ENCODE peak calls at places on chromosomes 4 and X, in eight cellular contexts. One of them, this sample, is unnamed.

GRCh38 chr4:54941994-54942552 is 183.3 kb downstream of the KDR start:
- DNase-seq in left ventricle myocardium inferior: peak; percentile 18
- DNase-seq in AG09309: no peak
- DNase-seq in AG09319: no peak
- DNase-seq in Peyer's patch: peak; percentile 47
- DNase-seq in lower lobe of right lung: no peak
- DNase-seq in AG10803: peak; percentile 32
- DNase-seq in bronchial epithelial cell: no peak
- DNase-seq in this sample: peak; percentile 22

GRCh38 chr4:95077864-95078263 is 320.1 kb downstream of the BMPR1B start:
- DNase-seq in left ventricle myocardium inferior: no peak
- DNase-seq in AG09309: no peak
- DNase-seq in AG09319: no peak
- DNase-seq in Peyer's patch: no peak
- DNase-seq in lower lobe of right lung: no peak
- DNase-seq in AG10803: peak; percentile 7
- DNase-seq in bronchial epithelial cell: peak; percentile 77
- DNase-seq in this sample: no peak

GRCh38 chr4:52376107-52376704 is 282.9 kb downstream of the USP46 start:
- DNase-seq in left ventricle myocardium inferior: no peak
- DNase-seq in AG09309: peak; percentile 39
- DNase-seq in AG09319: peak; percentile 67
- DNase-seq in Peyer's patch: no peak
- DNase-seq in lower lobe of right lung: no peak
- DNase-seq in AG10803: peak; percentile 72
- DNase-seq in bronchial epithelial cell: peak; percentile 34
- DNase-seq in this sample: peak; percentile 69

GRCh38 chrX:46704767-46705386 is 54.0 kb downstream of the SLC9A7 start:
- DNase-seq in left ventricle myocardium inferior: no peak
- DNase-seq in AG09309: no peak
- DNase-seq in AG09319: no peak
- DNase-seq in Peyer's patch: no peak
- DNase-seq in lower lobe of right lung: no peak
- DNase-seq in AG10803: peak; percentile 26
- DNase-seq in bronchial epithelial cell: peak; percentile 64
- DNase-seq in this sample: peak; percentile 24

GRCh38 chr4:37666625-37667071 is 19.5 kb downstream of the RELL1 start:
- DNase-seq in left ventricle myocardium inferior: no peak
- DNase-seq in AG09309: peak; percentile 43
- DNase-seq in AG09319: no peak
- DNase-seq in Peyer's patch: peak; percentile 86
- DNase-seq in lower lobe of right lung: no peak
- DNase-seq in AG10803: peak; percentile 78
- DNase-seq in bronchial epithelial cell: peak; percentile 98
- DNase-seq in this sample: peak; percentile 84

GRCh38 chrX:94045724-94046123 is 371.7 kb downstream of the FAM133A start:
- DNase-seq in left ventricle myocardium inferior: no peak
- DNase-seq in AG09309: no peak
- DNase-seq in AG09319: no peak
- DNase-seq in Peyer's patch: no peak
- DNase-seq in lower lobe of right lung: no peak
- DNase-seq in AG10803: no peak
- DNase-seq in bronchial epithelial cell: no peak
- DNase-seq in this sample: no peak

GRCh38 chrX:18701621-18702361 is 5.7 kb upstream of the PPEF1 start:
- DNase-seq in left ventricle myocardium inferior: peak; percentile 17
- DNase-seq in AG09309: no peak
- DNase-seq in AG09319: no peak
- DNase-seq in Peyer's patch: peak; percentile 49
- DNase-seq in lower lobe of right lung: peak; percentile 59
- DNase-seq in AG10803: no peak
- DNase-seq in bronchial epithelial cell: peak; percentile 48
- DNase-seq in this sample: peak; percentile 13

GRCh38 chr4:144787365-144788263 is 141.7 kb downstream of the HHIP start:
- DNase-seq in left ventricle myocardium inferior: no peak
- DNase-seq in AG09309: peak; percentile 11
- DNase-seq in AG09319: peak; percentile 2
- DNase-seq in Peyer's patch: no peak
- DNase-seq in lower lobe of right lung: no peak
- DNase-seq in AG10803: peak; percentile 37
- DNase-seq in bronchial epithelial cell: peak; percentile 54
- DNase-seq in this sample: peak; percentile 68

GRCh38 chr4:24924309-24924781 is 11.5 kb upstream of the CCDC149 start:
- DNase-seq in left ventricle myocardium inferior: no peak
- DNase-seq in AG09309: peak; percentile 98
- DNase-seq in AG09319: peak; percentile 92
- DNase-seq in Peyer's patch: no peak
- DNase-seq in lower lobe of right lung: no peak
- DNase-seq in AG10803: peak; percentile 100
- DNase-seq in bronchial epithelial cell: peak; percentile 42
- DNase-seq in this sample: peak; percentile 95

GRCh38 chr4:26458104-26458503 is 32.2 kb downstream of the CCKAR start:
- DNase-seq in left ventricle myocardium inferior: no peak
- DNase-seq in AG09309: peak; percentile 17
- DNase-seq in AG09319: no peak
- DNase-seq in Peyer's patch: no peak
- DNase-seq in lower lobe of right lung: no peak
- DNase-seq in AG10803: no peak
- DNase-seq in bronchial epithelial cell: no peak
- DNase-seq in this sample: no peak

GRCh38 chr4:5874811-5875465 is 17.9 kb downstream of the CRMP1 start:
- DNase-seq in left ventricle myocardium inferior: no peak
- DNase-seq in AG09309: no peak
- DNase-seq in AG09319: no peak
- DNase-seq in Peyer's patch: no peak
- DNase-seq in lower lobe of right lung: no peak
- DNase-seq in AG10803: peak; percentile 52
- DNase-seq in bronchial epithelial cell: peak; percentile 7
- DNase-seq in this sample: peak; percentile 11

GRCh38 chr4:128410037-128410436 is 122.4 kb upstream of the PGRMC2 start:
- DNase-seq in left ventricle myocardium inferior: no peak
- DNase-seq in AG09309: no peak
- DNase-seq in AG09319: no peak
- DNase-seq in Peyer's patch: no peak
- DNase-seq in lower lobe of right lung: no peak
- DNase-seq in AG10803: no peak
- DNase-seq in bronchial epithelial cell: no peak
- DNase-seq in this sample: no peak
- TF ChIP-seq CTCF in left ventricle myocardium inferior: no peak
- TF ChIP-seq CTCF in AG09309: no peak
- TF ChIP-seq CTCF in AG09319: no peak
- TF ChIP-seq CTCF in Peyer's patch: no peak
- TF ChIP-seq CTCF in lower lobe of right lung: no peak
- TF ChIP-seq CTCF in AG10803: no peak
- TF ChIP-seq CTCF in bronchial epithelial cell: no peak
- TF ChIP-seq CTCF in this sample: no peak

GRCh38 chr4:4859799-4860380 is 425 bp downstream of the MSX1 start:
- DNase-seq in left ventricle myocardium inferior: no peak
- DNase-seq in AG09309: no peak
- DNase-seq in AG09319: no peak
- DNase-seq in Peyer's patch: no peak
- DNase-seq in lower lobe of right lung: no peak
- DNase-seq in AG10803: no peak
- DNase-seq in bronchial epithelial cell: no peak
- DNase-seq in this sample: no peak

GRCh38 chr4:4860381-4860802 is 927 bp downstream of the MSX1 start:
- DNase-seq in left ventricle myocardium inferior: no peak
- DNase-seq in AG09309: no peak
- DNase-seq in AG09319: no peak
- DNase-seq in Peyer's patch: no peak
- DNase-seq in lower lobe of right lung: no peak
- DNase-seq in AG10803: no peak
- DNase-seq in bronchial epithelial cell: no peak
- DNase-seq in this sample: no peak

GRCh38 chr4:4861592-4862551 is 2.4 kb downstream of the MSX1 start:
- DNase-seq in left ventricle myocardium inferior: no peak
- DNase-seq in AG09309: no peak
- DNase-seq in AG09319: no peak
- DNase-seq in Peyer's patch: no peak
- DNase-seq in lower lobe of right lung: no peak
- DNase-seq in AG10803: no peak
- DNase-seq in bronchial epithelial cell: no peak
- DNase-seq in this sample: no peak

GRCh38 chr4:4859010-4859798 is at the start of gene MSX1:
- DNase-seq in left ventricle myocardium inferior: peak; percentile 87
- DNase-seq in AG09309: peak; percentile 41
- DNase-seq in AG09319: peak; percentile 77
- DNase-seq in Peyer's patch: peak; percentile 79
- DNase-seq in lower lobe of right lung: peak; percentile 87
- DNase-seq in AG10803: peak; percentile 88
- DNase-seq in bronchial epithelial cell: peak; percentile 10
- DNase-seq in this sample: peak; percentile 62

GRCh38 chr4:4860803-4861591 is 1.5 kb downstream of the MSX1 start:
- DNase-seq in left ventricle myocardium inferior: peak; percentile 31
- DNase-seq in AG09309: no peak
- DNase-seq in AG09319: no peak
- DNase-seq in Peyer's patch: no peak
- DNase-seq in lower lobe of right lung: no peak
- DNase-seq in AG10803: peak; percentile 54
- DNase-seq in bronchial epithelial cell: no peak
- DNase-seq in this sample: peak; percentile 17
- TF ChIP-seq CTCF in left ventricle myocardium inferior: no peak
- TF ChIP-seq CTCF in AG09309: peak; percentile 13
- TF ChIP-seq CTCF in AG09319: peak; percentile 8
- TF ChIP-seq CTCF in Peyer's patch: no peak
- TF ChIP-seq CTCF in lower lobe of right lung: no peak
- TF ChIP-seq CTCF in AG10803: peak; percentile 22
- TF ChIP-seq CTCF in bronchial epithelial cell: no peak
- TF ChIP-seq CTCF in this sample: no peak

DNA sequence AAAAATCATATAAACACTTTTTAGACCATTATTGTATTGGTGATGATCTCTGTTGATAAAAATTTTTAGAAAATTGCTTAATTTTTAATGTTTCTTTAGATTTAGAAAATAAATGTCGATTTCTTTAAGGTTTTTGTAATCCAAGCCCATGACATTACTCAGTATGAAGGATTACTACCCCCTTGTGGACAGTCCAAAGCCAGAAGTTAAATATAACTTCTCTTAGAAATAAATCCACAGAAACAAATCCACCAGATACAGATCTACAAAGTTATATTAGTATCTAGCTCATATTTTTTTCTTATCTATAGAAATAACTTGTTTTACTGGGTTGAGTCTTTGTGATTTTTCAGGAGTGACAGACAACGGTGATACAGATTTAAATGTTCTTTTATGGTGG is 18.9 kb downstream of the TIFA start:
- DNase-seq in left ventricle myocardium inferior: no peak
- DNase-seq in AG09309: no peak
- DNase-seq in AG09319: no peak
- DNase-seq in Peyer's patch: no peak
- DNase-seq in lower lobe of right lung: no peak
- DNase-seq in AG10803: peak; percentile 33
- DNase-seq in bronchial epithelial cell: no peak
- DNase-seq in this sample: peak; percentile 65
- TF ChIP-seq CTCF in left ventricle myocardium inferior: peak; percentile 61
- TF ChIP-seq CTCF in AG09309: peak; percentile 45
- TF ChIP-seq CTCF in AG09319: peak; percentile 44
- TF ChIP-seq CTCF in Peyer's patch: peak; percentile 42
- TF ChIP-seq CTCF in lower lobe of right lung: peak; percentile 43
- TF ChIP-seq CTCF in AG10803: peak; percentile 54
- TF ChIP-seq CTCF in bronchial epithelial cell: no peak
- TF ChIP-seq CTCF in this sample: peak; percentile 48

DNA sequence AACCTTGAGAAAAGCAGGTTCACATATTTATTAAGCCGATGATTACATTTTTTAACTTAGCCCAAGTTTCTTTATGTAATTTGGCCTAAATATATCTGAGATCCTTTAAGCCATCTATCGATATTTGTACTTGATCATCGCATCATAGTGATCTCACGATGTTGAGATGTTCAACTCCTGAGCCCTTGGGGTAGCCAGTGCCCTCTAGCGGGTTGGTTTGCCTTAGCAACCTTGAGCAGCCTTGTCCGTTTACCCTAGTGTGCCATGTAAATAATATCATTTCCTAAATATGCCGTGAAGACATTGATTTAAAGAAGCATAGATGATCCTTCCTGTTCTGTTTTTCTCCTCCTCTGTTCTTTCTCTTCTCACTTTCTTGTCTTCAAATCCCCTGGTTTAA is 432.2 kb downstream of the RPA4 start:
- DNase-seq in left ventricle myocardium inferior: no peak
- DNase-seq in AG09309: no peak
- DNase-seq in AG09319: no peak
- DNase-seq in Peyer's patch: no peak
- DNase-seq in lower lobe of right lung: no peak
- DNase-seq in AG10803: no peak
- DNase-seq in bronchial epithelial cell: no peak
- DNase-seq in this sample: no peak
- TF ChIP-seq CTCF in left ventricle myocardium inferior: no peak
- TF ChIP-seq CTCF in AG09309: peak; percentile 18
- TF ChIP-seq CTCF in AG09319: no peak
- TF ChIP-seq CTCF in Peyer's patch: no peak
- TF ChIP-seq CTCF in lower lobe of right lung: no peak
- TF ChIP-seq CTCF in AG10803: no peak
- TF ChIP-seq CTCF in bronchial epithelial cell: no peak
- TF ChIP-seq CTCF in this sample: no peak

This sample was measured in cardiac fibroblast.